ENCODE peak calls at places on chromosomes 4 and X, in four cellular contexts. One of them, this sample, is unnamed. For H3K36me3, the result is how much of the 10 kb centered on the place peaks cover.

GRCh38 chr4:74944354-74944793 is 11.5 kb downstream of the PARM1 start:
- DNase-seq in MM.1S: peak
- DNase-seq in fibroblast of lung: no peak
- DNase-seq in Panc1: no peak
- DNase-seq in this sample: no peak

GRCh38 chr4:149973181-149973580 is 105.1 kb upstream of the DCLK2 start:
- DNase-seq in MM.1S: no peak
- DNase-seq in fibroblast of lung: no peak
- DNase-seq in Panc1: no peak
- DNase-seq in this sample: no peak

GRCh38 chrX:136858007-136858756 is 22.3 kb downstream of the RBMX start:
- DNase-seq in MM.1S: no peak
- DNase-seq in fibroblast of lung: no peak
- DNase-seq in Panc1: no peak
- DNase-seq in this sample: no peak

GRCh38 chr4:110152386-110152785 is 46.0 kb downstream of the ELOVL6 start:
- DNase-seq in MM.1S: no peak
- DNase-seq in fibroblast of lung: no peak
- DNase-seq in Panc1: no peak
- DNase-seq in this sample: no peak

GRCh38 chrX:3181846-3182245 is 140.6 kb downstream of the ARSF start:
- DNase-seq in MM.1S: no peak
- DNase-seq in fibroblast of lung: no peak
- DNase-seq in Panc1: no peak
- DNase-seq in this sample: no peak

GRCh38 chr4:116599859-116600258 is 485.5 kb downstream of the TRAM1L1 start:
- DNase-seq in MM.1S: no peak
- DNase-seq in fibroblast of lung: no peak
- DNase-seq in Panc1: no peak
- DNase-seq in this sample: no peak

GRCh38 chr4:184432127-184432922 is 42.0 kb downstream of the IRF2 start:
- DNase-seq in MM.1S: no peak
- DNase-seq in fibroblast of lung: no peak
- DNase-seq in Panc1: no peak
- DNase-seq in this sample: no peak

GRCh38 chr4:152385551-152385950 is 150.3 kb downstream of the FBXW7 start:
- DNase-seq in MM.1S: no peak
- DNase-seq in fibroblast of lung: peak
- DNase-seq in Panc1: no peak
- DNase-seq in this sample: no peak

GRCh38 chrX:21509912-21510311 is 135.7 kb downstream of the CNKSR2 start:
- DNase-seq in MM.1S: no peak
- DNase-seq in fibroblast of lung: peak
- DNase-seq in Panc1: no peak
- DNase-seq in this sample: no peak

GRCh38 chr4:140930556-140930955 is 174.4 kb upstream of the TBC1D9 start:
- DNase-seq in MM.1S: no peak
- DNase-seq in fibroblast of lung: no peak
- DNase-seq in Panc1: no peak
- DNase-seq in this sample: no peak

GRCh38 chrX:83512111-83512510 is 4.0 kb downstream of the POU3F4 start:
- DNase-seq in MM.1S: no peak
- DNase-seq in fibroblast of lung: no peak
- DNase-seq in Panc1: no peak
- DNase-seq in this sample: no peak

GRCh38 chr4:6622744-6623143 is 17.7 kb upstream of the MRFAP1 start:
- DNase-seq in MM.1S: no peak
- DNase-seq in fibroblast of lung: no peak
- DNase-seq in Panc1: no peak
- DNase-seq in this sample: no peak

GRCh38 chrX:149848855-149849254 is 32.1 kb upstream of the MAGEA8 start:
- DNase-seq in MM.1S: no peak
- DNase-seq in fibroblast of lung: no peak
- DNase-seq in Panc1: no peak
- DNase-seq in this sample: no peak

GRCh38 chrX:40009462-40009851 is 88.3 kb downstream of the BCOR start:
- DNase-seq in MM.1S: no peak
- DNase-seq in fibroblast of lung: no peak
- DNase-seq in Panc1: no peak
- DNase-seq in this sample: no peak

GRCh38 chr4:150581611-150582010 is 340 bp upstream of the MAB21L2 start:
- DNase-seq in MM.1S: no peak
- DNase-seq in fibroblast of lung: peak
- DNase-seq in Panc1: no peak
- DNase-seq in this sample: no peak

GRCh38 chrX:134020910-134021309 is 35.5 kb upstream of the GPC3 start:
- DNase-seq in MM.1S: no peak
- DNase-seq in fibroblast of lung: no peak
- DNase-seq in Panc1: no peak
- DNase-seq in this sample: no peak

GRCh38 chrX:134026732-134027311 is 41.4 kb upstream of the GPC3 start:
- DNase-seq in MM.1S: peak
- DNase-seq in fibroblast of lung: peak
- DNase-seq in Panc1: peak
- DNase-seq in this sample: peak

GRCh38 chrX:134023851-134024281 is 38.5 kb upstream of the GPC3 start:
- DNase-seq in MM.1S: no peak
- DNase-seq in fibroblast of lung: peak
- DNase-seq in Panc1: no peak
- DNase-seq in this sample: no peak

GRCh38 chrX:134024686-134025377 is 39.4 kb upstream of the GPC3 start:
- DNase-seq in MM.1S: no peak
- DNase-seq in fibroblast of lung: no peak
- DNase-seq in Panc1: no peak
- DNase-seq in this sample: no peak

DNA sequence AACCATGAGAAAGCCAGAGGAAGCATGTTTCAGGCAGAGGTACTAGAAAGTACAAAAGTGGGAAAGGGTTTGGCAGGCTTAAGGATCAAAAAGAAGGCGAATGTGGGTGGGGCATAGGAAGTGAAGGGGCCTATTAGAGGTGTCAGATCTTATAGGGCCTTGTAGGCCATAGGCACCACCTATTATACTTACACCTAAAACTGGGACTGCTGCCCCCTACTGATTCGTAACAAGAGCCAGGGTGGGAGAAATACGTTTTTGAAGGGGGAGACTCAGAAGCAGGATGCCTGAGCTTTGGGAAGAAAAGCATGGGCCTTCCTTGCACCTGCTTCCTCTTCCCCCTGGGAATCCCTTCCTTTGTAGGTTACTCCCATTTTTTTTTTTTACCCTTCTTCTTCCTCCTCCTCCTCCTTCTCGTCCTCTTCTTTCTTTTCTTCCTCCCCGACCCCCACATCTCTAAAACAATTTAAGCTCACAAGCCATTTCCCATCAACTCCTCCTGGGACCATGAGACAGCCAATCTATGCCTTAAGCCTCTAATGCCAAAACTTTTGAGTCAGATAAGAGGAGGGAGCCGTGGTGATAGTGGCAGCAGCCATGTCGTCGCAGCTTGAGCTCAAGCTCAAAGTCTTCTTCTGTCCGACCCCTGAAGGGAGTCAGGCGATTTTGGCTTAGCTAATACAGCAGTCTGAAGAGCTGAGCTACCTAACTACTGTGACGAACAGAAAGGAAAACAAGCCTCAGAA is 40.8 kb upstream of the GPC3 start:
- DNase-seq in MM.1S: no peak
- DNase-seq in fibroblast of lung: no peak
- DNase-seq in Panc1: no peak
- DNase-seq in this sample: no peak
- TF ChIP-seq CTCF in MM.1S: no peak
- TF ChIP-seq CTCF in fibroblast of lung: no peak
- TF ChIP-seq CTCF in Panc1: no peak
- TF ChIP-seq CTCF in this sample: no peak

GRCh38 chr4:76800902-76801301 is 97.0 kb downstream of the SOWAHB start:
- DNase-seq in MM.1S: no peak
- DNase-seq in fibroblast of lung: no peak
- DNase-seq in Panc1: no peak
- DNase-seq in this sample: no peak
- H3K4me3 ChIP-seq in MM.1S: no peak
- H3K4me3 ChIP-seq in fibroblast of lung: no peak
- H3K4me3 ChIP-seq in Panc1: no peak
- H3K4me3 ChIP-seq in this sample: no peak

DNA sequence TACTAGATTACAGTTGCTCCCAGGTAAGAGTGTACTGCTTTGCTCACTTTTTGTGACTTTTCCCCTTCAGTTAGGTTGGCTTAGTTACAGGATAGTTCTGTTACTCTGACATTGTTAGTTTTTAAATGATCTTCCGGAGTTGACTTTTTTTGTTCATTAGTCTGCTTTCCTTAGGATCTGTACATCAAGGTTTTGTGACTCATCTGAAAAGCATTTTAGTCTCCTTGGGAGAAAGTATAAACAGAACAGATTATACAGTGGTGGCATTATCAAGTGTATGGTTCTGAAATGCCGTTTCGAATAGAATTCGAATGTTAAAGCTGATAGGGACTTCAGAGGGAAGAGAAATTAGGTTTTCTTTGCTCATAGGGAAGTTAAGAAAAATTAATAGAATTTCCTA is 63.3 kb downstream of the USP9X start:
- DNase-seq in MM.1S: no peak
- DNase-seq in fibroblast of lung: peak
- DNase-seq in Panc1: no peak
- DNase-seq in this sample: peak
- H3K36me3 ChIP-seq in MM.1S: under half
- H3K36me3 ChIP-seq in fibroblast of lung: under half
- H3K36me3 ChIP-seq in Panc1: under half
- H3K36me3 ChIP-seq in this sample: under half

GRCh38 chrX:16138108-16138427 is 14.7 kb downstream of the GRPR start:
- DNase-seq in MM.1S: no peak
- DNase-seq in fibroblast of lung: no peak
- DNase-seq in Panc1: no peak
- DNase-seq in this sample: no peak
- TF ChIP-seq CTCF in MM.1S: peak
- TF ChIP-seq CTCF in fibroblast of lung: no peak
- TF ChIP-seq CTCF in Panc1: peak
- TF ChIP-seq CTCF in this sample: peak

GRCh38 chr4:40190465-40190864 is 6.4 kb upstream of the RHOH start:
- DNase-seq in MM.1S: no peak
- DNase-seq in fibroblast of lung: no peak
- DNase-seq in Panc1: no peak
- DNase-seq in this sample: no peak
- H3K4me3 ChIP-seq in MM.1S: peak
- H3K4me3 ChIP-seq in fibroblast of lung: no peak
- H3K4me3 ChIP-seq in Panc1: peak
- H3K4me3 ChIP-seq in this sample: no peak

GRCh38 chr4:8469550-8469949 is 29.0 kb downstream of the TRMT44 start:
- DNase-seq in MM.1S: no peak
- DNase-seq in fibroblast of lung: no peak
- DNase-seq in Panc1: no peak
- DNase-seq in this sample: no peak

GRCh38 chr4:8470451-8471024 is 30.0 kb downstream of the TRMT44 start:
- DNase-seq in MM.1S: no peak
- DNase-seq in fibroblast of lung: no peak
- DNase-seq in Panc1: no peak
- DNase-seq in this sample: no peak

GRCh38 chr4:8467016-8467415 is 26.4 kb downstream of the TRMT44 start:
- DNase-seq in MM.1S: no peak
- DNase-seq in fibroblast of lung: no peak
- DNase-seq in Panc1: no peak
- DNase-seq in this sample: no peak

GRCh38 chr4:8471211-8471875 is 30.8 kb downstream of the TRMT44 start:
- DNase-seq in MM.1S: no peak
- DNase-seq in fibroblast of lung: no peak
- DNase-seq in Panc1: no peak
- DNase-seq in this sample: no peak

DNA sequence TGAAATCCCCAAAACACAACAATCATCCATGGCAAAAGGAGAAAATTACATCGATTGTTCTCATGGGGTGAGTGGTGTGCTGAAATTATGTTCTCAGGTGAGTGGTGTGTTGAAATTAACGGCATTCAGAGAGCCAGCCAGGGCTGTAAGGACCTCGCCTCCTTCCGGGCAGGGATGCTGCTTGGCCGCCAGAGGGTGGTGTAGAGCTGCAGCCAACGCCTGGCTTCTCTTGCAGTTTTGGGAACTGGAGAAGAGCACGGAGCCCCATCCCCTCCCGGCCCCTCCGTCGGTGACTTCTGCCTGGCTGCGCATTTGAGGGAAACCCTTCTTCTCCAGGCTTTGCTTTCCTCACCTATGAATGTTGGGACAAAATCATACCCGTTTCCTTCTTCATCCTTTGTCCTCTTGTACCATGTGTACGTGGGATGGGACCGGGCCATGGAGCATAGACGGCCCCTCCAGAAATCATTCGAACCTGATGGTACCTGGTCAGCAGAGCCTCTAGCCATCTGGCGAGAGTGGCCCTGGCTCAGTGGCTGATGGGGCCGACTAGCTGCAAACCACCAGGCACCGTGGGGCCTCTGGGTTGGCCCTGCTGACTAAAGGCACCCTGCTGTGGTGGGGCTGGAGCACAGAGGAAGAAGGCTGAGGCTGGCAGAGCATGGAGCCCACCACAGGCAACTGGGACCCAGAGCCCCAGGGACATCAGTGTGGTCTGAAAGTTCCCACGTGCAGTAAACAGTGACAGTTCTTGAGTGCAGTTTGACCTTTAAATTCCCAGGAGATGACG is 28.4 kb downstream of the TRMT44 start:
- DNase-seq in MM.1S: peak
- DNase-seq in fibroblast of lung: peak
- DNase-seq in Panc1: peak
- DNase-seq in this sample: no peak
- H3K36me3 ChIP-seq in MM.1S: under half
- H3K36me3 ChIP-seq in fibroblast of lung: under half
- H3K36me3 ChIP-seq in Panc1: under half
- H3K36me3 ChIP-seq in this sample: under half

GRCh38 chr4:8938623-8939022 is 67.0 kb upstream of the HMX1 start:
- DNase-seq in MM.1S: no peak
- DNase-seq in fibroblast of lung: no peak
- DNase-seq in Panc1: no peak
- DNase-seq in this sample: no peak

GRCh38 chr4:8939887-8940742 is 68.5 kb upstream of the HMX1 start:
- DNase-seq in MM.1S: no peak
- DNase-seq in fibroblast of lung: no peak
- DNase-seq in Panc1: no peak
- DNase-seq in this sample: no peak

GRCh38 chr4:8939160-8939855 is 67.7 kb upstream of the HMX1 start:
- DNase-seq in MM.1S: no peak
- DNase-seq in fibroblast of lung: no peak
- DNase-seq in Panc1: no peak
- DNase-seq in this sample: no peak

GRCh38 chr4:8938137-8938536 is 66.5 kb upstream of the HMX1 start:
- DNase-seq in MM.1S: no peak
- DNase-seq in fibroblast of lung: no peak
- DNase-seq in Panc1: no peak
- DNase-seq in this sample: no peak

GRCh38 chr4:8940792-8941491 is 69.3 kb upstream of the HMX1 start:
- DNase-seq in MM.1S: peak
- DNase-seq in fibroblast of lung: no peak
- DNase-seq in Panc1: no peak
- DNase-seq in this sample: no peak
- TF ChIP-seq CTCF in MM.1S: peak
- TF ChIP-seq CTCF in fibroblast of lung: no peak
- TF ChIP-seq CTCF in Panc1: peak
- TF ChIP-seq CTCF in this sample: peak